ENCODE peak calls at places on chromosomes 7 and 10, in six cellular contexts. T, I, U, O, H and K are unnamed samples.

GRCh38 chr7:5586963-5587348 is 163.3 kb upstream of the TNRC18 start:
- DNase-seq in T (no peak), I (no peak), U (no peak), O (no peak), H (no peak), K (no peak)

GRCh38 chr7:136656516-136656915 is 211.9 kb upstream of the CHRM2 start:
- DNase-seq in T (no peak), I (no peak), U (no peak), O (no peak), H (no peak), K (no peak)

GRCh38 chr7:26910221-26910620 is 45.8 kb upstream of the SKAP2 start:
- DNase-seq in T (no peak), I (no peak), U (peak), O (peak), H (no peak), K (peak)

GRCh38 chr10:18179901-18180300 is 39.7 kb downstream of the CACNB2 start:
- DNase-seq in T (no peak), I (no peak), U (peak), O (no peak), H (no peak), K (peak)

GRCh38 chr7:18521945-18522566 is 26.5 kb downstream of the HDAC9 start:
- DNase-seq in T (no peak), I (no peak), U (no peak), O (no peak), H (peak), K (no peak)

GRCh38 chr7:140195859-140196258 is 19.1 kb upstream of the KDM7A start:
- DNase-seq in T (no peak), I (no peak), U (no peak), O (no peak), H (no peak), K (no peak)

GRCh38 chr10:79063071-79063491 is 5.7 kb upstream of the ZMIZ1 start:
- DNase-seq in T (no peak), I (no peak), U (no peak), O (peak), H (no peak), K (no peak)

GRCh38 chr7:31413735-31414134 is 73.2 kb upstream of the NEUROD6 start:
- DNase-seq in T (no peak), I (no peak), U (no peak), O (no peak), H (no peak), K (no peak)

GRCh38 chr10:63720072-63720537 is 198.9 kb downstream of the REEP3 start:
- DNase-seq in T (peak), I (peak), U (peak), O (no peak), H (peak), K (peak)

GRCh38 chr7:90761584-90761983 is 165.5 kb downstream of the CDK14 start:
- DNase-seq in T (no peak), I (no peak), U (no peak), O (no peak), H (no peak), K (no peak)

GRCh38 chr7:124723012-124723411 is 42.6 kb downstream of the GPR37 start:
- DNase-seq in T (no peak), I (no peak), U (peak), O (no peak), H (no peak), K (peak)

GRCh38 chr7:125563964-125564529 is 634.4 kb upstream of the POT1 start:
- DNase-seq in T (peak), I (no peak), U (no peak), O (no peak), H (no peak), K (no peak)

GRCh38 chr10:42975558-42976352 is 101.1 kb upstream of the RET start:
- DNase-seq in T (no peak), I (no peak), U (no peak), O (peak), H (no peak), K (no peak)

GRCh38 chr7:66238712-66239466 is 33.8 kb downstream of the TPST1 start:
- DNase-seq in T (no peak), I (no peak), U (no peak), O (no peak), H (no peak), K (no peak)

GRCh38 chr7:67551027-67551426 is 554.4 kb downstream of the TYW1 start:
- DNase-seq in T (no peak), I (no peak), U (no peak), O (no peak), H (peak), K (no peak)

GRCh38 chr7:128737867-128738390 is 1.2 kb upstream of the CALU start:
- DNase-seq in T (no peak), I (no peak), U (peak), O (no peak), H (no peak), K (no peak)

GRCh38 chr10:61937631-61938284 is 36.3 kb downstream of the ARID5B start:
- DNase-seq in T (no peak), I (no peak), U (peak), O (no peak), H (no peak), K (peak)

GRCh38 chr10:30359373-30360206 is 10.5 kb upstream of the MTPAP start:
- DNase-seq in T (no peak), I (peak), U (peak), O (peak), H (no peak), K (peak)

GRCh38 chr7:111333010-111333409 is 229.3 kb downstream of the IMMP2L start:
- DNase-seq in T (no peak), I (no peak), U (no peak), O (no peak), H (no peak), K (no peak)

GRCh38 chr10:79321951-79322350 is 25.3 kb upstream of the PPIF start:
- DNase-seq in T (no peak), I (no peak), U (no peak), O (no peak), H (no peak), K (no peak)

GRCh38 chr7:72190919-72191318 is 221.2 kb downstream of the CALN1 start:
- DNase-seq in T (no peak), I (no peak), U (no peak), O (no peak), H (no peak), K (no peak)

GRCh38 chr10:89954787-89955566 is 253.6 kb downstream of the KIF20B start:
- DNase-seq in T (no peak), I (no peak), U (peak), O (no peak), H (no peak), K (no peak)

GRCh38 chr7:37285701-37286475 is 162.8 kb downstream of the ELMO1 start:
- DNase-seq in T (no peak), I (no peak), U (no peak), O (no peak), H (no peak), K (no peak)

GRCh38 chr10:126247454-126247975 is 140.8 kb downstream of the ADAM12 start:
- DNase-seq in T (no peak), I (no peak), U (peak), O (peak), H (no peak), K (peak)